ENCODE peak calls at places on chromosomes 2 and 18, in six cellular contexts. C is cardiac muscle cell, W is hepatocyte, K is heart left ventricle, A is psoas muscle, R is pancreas. U is an unnamed sample.

GRCh38 chr2:44615950-44616518 is 254.3 kb downstream of the CAMKMT start:
- DNase-seq in R (no peak), K (no peak), A (no peak), W (no peak), C (no peak), U (no peak)

GRCh38 chr2:80141007-80141726 is 163.4 kb downstream of the LRRTM1 start:
- DNase-seq in A (no peak), W (no peak), C (no peak), K (no peak), R (no peak), U (no peak)

GRCh38 chr2:143955416-143956075 is 564.4 kb downstream of the ZEB2 start:
- DNase-seq in K (no peak), W (no peak), A (no peak), C (no peak), R (no peak), U (no peak)

GRCh38 chr2:176669398-176670174 is 400.3 kb downstream of the MTX2 start:
- DNase-seq in R (no peak), A (no peak), K (no peak), W (peak; percentile 4), C (peak; percentile 57), U (no peak)

GRCh38 chr2:1692342-1692741 is 52.0 kb downstream of the PXDN start:
- DNase-seq in C (no peak), R (no peak), A (no peak), K (no peak), W (no peak), U (no peak)

GRCh38 chr2:153939124-153939796 is 67.5 kb downstream of the GALNT13 start:
- DNase-seq in C (no peak), R (no peak), A (no peak), K (no peak), W (no peak), U (no peak)

GRCh38 chr2:222561817-222562424 is 94.0 kb downstream of the FARSB start:
- DNase-seq in R (no peak), K (peak; percentile 29), A (no peak), W (peak; percentile 77), C (peak; percentile 77), U (peak; percentile 39)

GRCh38 chr18:77063256-77063655 is 69.3 kb downstream of the MBP start:
- DNase-seq in R (no peak), A (no peak), C (no peak), K (no peak), W (no peak), U (peak; percentile 21)

GRCh38 chr18:49399003-49399402 is 61.4 kb downstream of the DYM start:
- DNase-seq in W (no peak), R (no peak), K (no peak), A (no peak), C (no peak), U (peak; percentile 24)

GRCh38 chr2:222445226-222445625 is 20.9 kb downstream of the SGPP2 start:
- DNase-seq in A (no peak), C (no peak), R (no peak), K (no peak), W (no peak), U (no peak)

GRCh38 chr18:78783564-78783960 is 196.1 kb upstream of the SALL3 start:
- DNase-seq in A (no peak), R (no peak), C (no peak), W (no peak), K (no peak), U (no peak)

GRCh38 chr2:221810216-221810615 is 238.1 kb upstream of the EPHA4 start:
- DNase-seq in R (no peak), A (no peak), K (no peak), W (no peak), C (no peak), U (no peak)

GRCh38 chr18:47254341-47254939 is 3.0 kb upstream of the SKOR2 start:
- DNase-seq in K (no peak), W (peak; percentile 78), R (peak; percentile 69), C (peak; percentile 90), A (no peak), U (peak; percentile 56)

GRCh38 chr18:59380706-59381105 is 21.6 kb upstream of the LMAN1 start:
- DNase-seq in R (no peak), W (no peak), C (no peak), K (no peak), A (no peak), U (no peak)

GRCh38 chr18:25422230-25422629 is 70.3 kb upstream of the ZNF521 start:
- DNase-seq in R (no peak), A (no peak), C (no peak), K (no peak), W (peak; percentile 12), U (no peak)

GRCh38 chr18:4126939-4127338 is 328.2 kb downstream of the DLGAP1 start:
- DNase-seq in R (no peak), A (no peak), C (no peak), W (no peak), K (no peak), U (no peak)

GRCh38 chr2:62740221-62740620 is 34.7 kb downstream of the EHBP1 start:
- DNase-seq in C (no peak), R (no peak), W (no peak), A (no peak), K (no peak), U (no peak)
- H3K4me1 ChIP-seq in C (peaks cover 8% of the 10 kb centered on the region), R (peaks cover 7% of the 10 kb centered on the region), W (no peaks in the 10 kb centered on the region), A (no peaks in the 10 kb centered on the region), K (no peaks in the 10 kb centered on the region), U (peaks cover 11% of the 10 kb centered on the region)

GRCh38 chr18:28120811-28121210 is 56.1 kb downstream of the CDH2 start:
- DNase-seq in K (no peak), A (no peak), W (no peak), C (no peak), R (no peak), U (no peak)

GRCh38 chr18:28126768-28127167 is 50.2 kb downstream of the CDH2 start:
- DNase-seq in A (no peak), R (no peak), W (no peak), C (no peak), K (no peak), U (no peak)

GRCh38 chr18:28124239-28125029 is 52.5 kb downstream of the CDH2 start:
- DNase-seq in W (no peak), A (no peak), K (no peak), C (no peak), R (no peak), U (no peak)

GRCh38 chr18:28125051-28125450 is 51.9 kb downstream of the CDH2 start:
- DNase-seq in C (no peak), W (no peak), R (no peak), A (no peak), K (no peak), U (no peak)

GRCh38 chr18:28123401-28124030 is 53.4 kb downstream of the CDH2 start:
- DNase-seq in R (no peak), A (no peak), K (no peak), C (no peak), W (no peak), U (no peak)
- H3K4me3 ChIP-seq in R (no peak overlapping the region), A (no peak overlapping the region), K (no peak overlapping the region), C (no peak overlapping the region), W (no peak overlapping the region), U (no peak overlapping the region)

GRCh38 chr2:43019025-43019367 is 207.4 kb downstream of the ZFP36L2 start:
- DNase-seq in R (no peak), K (peak; percentile 37), C (no peak), A (no peak), W (no peak), U (no peak)
- H3K27ac ChIP-seq in R (peak overlapping the region; percentile 66), K (peak overlapping the region; percentile 71), C (no peak overlapping the region), A (peak overlapping the region; percentile 50), W (peak overlapping the region; percentile 34), U (peak overlapping the region; percentile 82)

GRCh38 chr2:197210450-197210849 is 100.1 kb downstream of the ANKRD44 start:
- DNase-seq in C (no peak), A (no peak), R (no peak), K (no peak), W (no peak), U (no peak)

GRCh38 chr2:197208029-197208428 is 102.6 kb downstream of the ANKRD44 start:
- DNase-seq in K (no peak), A (no peak), W (no peak), C (no peak), R (no peak), U (no peak)

GRCh38 chr2:197208841-197209240 is 101.7 kb downstream of the ANKRD44 start:
- DNase-seq in A (no peak), K (no peak), R (no peak), C (no peak), W (no peak), U (no peak)

GRCh38 chr2:197209274-197209673 is 101.3 kb downstream of the ANKRD44 start:
- DNase-seq in R (no peak), C (no peak), K (no peak), A (no peak), W (no peak), U (no peak)

DNA sequence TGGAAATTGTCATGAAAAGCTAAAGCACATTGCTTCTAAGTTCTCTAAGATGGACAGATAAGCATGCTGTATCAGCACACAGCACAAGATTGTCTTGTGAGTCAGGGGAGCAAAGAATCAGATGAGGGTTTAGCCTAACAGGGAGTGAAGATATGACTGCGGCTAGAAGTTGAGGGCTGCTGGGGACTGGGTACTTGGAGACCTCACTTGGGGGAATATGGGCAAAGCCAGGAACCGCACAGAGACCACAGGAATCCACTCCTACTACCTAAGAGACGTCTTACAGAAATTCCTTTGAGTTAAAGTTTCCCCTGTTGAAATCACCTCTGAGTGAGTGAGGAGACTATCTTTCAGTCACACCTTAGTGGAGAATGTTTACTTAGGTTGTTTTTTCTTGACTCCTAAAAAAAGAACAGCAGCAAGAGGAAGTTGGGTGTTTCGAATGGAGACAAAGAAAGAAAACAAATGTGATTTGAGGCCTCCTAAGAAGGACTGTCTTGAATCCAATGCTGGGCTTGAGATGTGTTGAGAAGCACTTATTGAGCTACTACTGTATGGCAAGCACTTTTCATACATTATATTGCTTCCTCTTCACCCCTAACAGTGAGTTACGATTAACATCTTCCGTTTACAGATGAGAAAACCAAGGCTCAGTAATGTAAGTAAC is 100.7 kb downstream of the ANKRD44 start:
- DNase-seq in W (peak; percentile 26), R (no peak), A (no peak), C (no peak), K (no peak), U (no peak)
- H3K4me1 ChIP-seq in W (peaks cover 13% of the 10 kb centered on the region), R (peaks cover 8% of the 10 kb centered on the region), A (peaks cover 3% of the 10 kb centered on the region), C (no peaks in the 10 kb centered on the region), K (no peaks in the 10 kb centered on the region), U (peaks cover 6% of the 10 kb centered on the region)